ENCODE peak calls at places on chromosomes 1 and 21, in four cellular contexts. D, Z, Y and A are unnamed samples.

GRCh38 chr1:234497589-234497988 is 18.6 kb upstream of the TARBP1 start:
- DNase-seq in D (no peak), Z (no peak), Y (no peak), A (no peak)

GRCh38 chr21:43712268-43712942 is 6.5 kb upstream of the PDXK start:
- DNase-seq in D (no peak), Z (peak), Y (peak), A (no peak)

GRCh38 chr21:36917487-36918158 is 48.8 kb downstream of the HLCS start:
- DNase-seq in D (peak), Z (peak), Y (peak), A (peak)

GRCh38 chr1:39128959-39129358 is 75.5 kb upstream of the MACF1 start:
- DNase-seq in D (no peak), Z (peak), Y (peak), A (no peak)

GRCh38 chr1:64877151-64877550 is 89.2 kb downstream of the JAK1 start:
- DNase-seq in D (no peak), Z (no peak), Y (no peak), A (no peak)

GRCh38 chr1:155272466-155273133 is 704 bp downstream of the CLK2 start:
- DNase-seq in D (no peak), Z (peak), Y (no peak), A (no peak)

GRCh38 chr1:151399890-151400235 is 490 bp downstream of the PSMB4 start:
- DNase-seq in D (peak), Z (no peak), Y (peak), A (peak)

GRCh38 chr21:41796476-41797080 is 29.7 kb upstream of the RIPK4 start:
- DNase-seq in D (no peak), Z (no peak), Y (no peak), A (no peak)

GRCh38 chr1:2987773-2988172 is 33.5 kb upstream of the ACTRT2 start:
- DNase-seq in D (no peak), Z (no peak), Y (no peak), A (no peak)

GRCh38 chr1:12368646-12369045 is 138.8 kb downstream of the VPS13D start:
- DNase-seq in D (no peak), Z (peak), Y (no peak), A (no peak)

GRCh38 chr1:154344977-154345837 is 19.9 kb downstream of the ATP8B2 start:
- DNase-seq in D (peak), Z (peak), Y (peak), A (peak)

GRCh38 chr1:26280333-26281042 is 602 bp downstream of the SH3BGRL3 start:
- DNase-seq in D (no peak), Z (peak), Y (peak), A (peak)
- TF ChIP-seq EZH2phosphoT487 in D (no peak), Z (no peak), Y (no peak), A (no peak)

GRCh38 chr1:20495661-20496060 is 9.7 kb upstream of the CAMK2N1 start:
- DNase-seq in D (no peak), Z (no peak), Y (no peak), A (no peak)

GRCh38 chr1:20494609-20495311 is 8.8 kb upstream of the CAMK2N1 start:
- DNase-seq in D (no peak), Z (peak), Y (no peak), A (no peak)

GRCh38 chr1:20491866-20492265 is 5.9 kb upstream of the CAMK2N1 start:
- DNase-seq in D (no peak), Z (no peak), Y (no peak), A (no peak)

GRCh38 chr1:20492751-20493150 is 6.7 kb upstream of the CAMK2N1 start:
- DNase-seq in D (no peak), Z (no peak), Y (no peak), A (no peak)

DNA sequence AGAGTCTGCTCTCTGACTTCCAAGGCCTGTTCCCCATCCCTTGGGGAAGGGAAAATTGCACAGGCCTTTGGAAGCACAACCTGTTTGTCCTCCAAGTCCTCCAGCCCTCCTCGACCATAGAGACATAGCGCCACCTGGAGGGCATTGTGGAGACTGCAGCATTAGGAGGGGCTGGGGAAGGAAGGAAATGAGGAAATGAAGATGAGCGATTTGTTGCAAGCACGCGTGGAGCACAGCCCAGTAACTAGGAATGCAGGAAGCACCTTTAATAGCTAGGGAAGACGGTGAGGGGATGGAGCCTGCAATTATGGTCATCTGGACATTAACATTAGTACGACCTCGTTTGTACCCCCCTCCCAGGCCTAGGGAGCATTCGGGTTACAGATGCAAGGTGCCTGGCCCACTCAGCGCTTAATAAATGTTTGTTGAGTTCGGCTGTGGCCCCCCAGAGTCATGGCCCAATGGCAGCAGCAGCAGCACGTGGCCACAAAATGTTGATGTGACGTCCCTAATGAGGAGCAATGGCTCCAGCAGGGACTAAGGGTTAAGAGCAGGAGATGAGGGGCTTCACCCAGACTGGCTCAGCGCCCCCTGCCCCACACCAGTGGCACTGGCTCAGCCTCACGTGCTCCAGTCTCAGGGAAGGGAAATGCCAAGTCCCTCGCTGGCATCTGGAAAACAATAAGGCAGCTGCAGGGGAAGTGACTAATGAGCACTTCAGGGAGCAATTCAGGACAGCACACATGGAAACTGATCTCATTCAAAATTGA is 8.0 kb upstream of the CAMK2N1 start:
- DNase-seq in D (peak), Z (peak), Y (peak), A (peak)
- H3K4me3 ChIP-seq in D (peak), Z (no peak), Y (no peak), A (peak)

GRCh38 chr1:111731956-111732355 is 7.2 kb downstream of the INKA2 start:
- DNase-seq in D (no peak), Z (no peak), Y (no peak), A (no peak)

GRCh38 chr1:111732718-111733117 is 6.5 kb downstream of the INKA2 start:
- DNase-seq in D (no peak), Z (no peak), Y (no peak), A (no peak)

GRCh38 chr1:111730282-111730681 is 8.9 kb downstream of the INKA2 start:
- DNase-seq in D (no peak), Z (no peak), Y (no peak), A (no peak)

GRCh38 chr1:111729271-111729921 is 9.8 kb downstream of the INKA2 start:
- DNase-seq in D (peak), Z (no peak), Y (no peak), A (no peak)

GRCh38 chr1:111730706-111731105 is 8.5 kb downstream of the INKA2 start:
- DNase-seq in D (no peak), Z (no peak), Y (no peak), A (no peak)
- TF ChIP-seq CTCF in D (no peak), Z (no peak), Y (no peak), A (no peak)

DNA sequence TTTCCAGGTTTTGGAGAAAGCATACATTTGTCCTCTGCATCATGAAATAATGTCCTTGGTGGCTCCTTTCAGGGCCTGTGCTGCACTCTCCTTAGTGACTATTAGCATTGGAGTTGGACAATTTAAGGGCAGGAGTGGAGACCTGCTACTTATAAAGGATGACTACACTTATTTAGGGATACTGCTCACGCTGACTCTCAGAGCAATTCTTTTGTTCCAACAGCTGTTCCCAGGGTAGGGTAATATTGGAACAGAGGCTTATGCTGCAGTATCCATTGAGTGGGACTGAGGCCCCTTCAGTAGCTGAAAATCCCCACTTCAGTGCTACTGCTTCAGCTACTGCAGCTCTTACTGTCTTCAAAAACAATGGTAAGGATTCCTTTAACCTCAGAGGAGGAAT is 84.6 kb downstream of the GPR88 start:
- DNase-seq in D (peak), Z (no peak), Y (no peak), A (no peak)
- TF ChIP-seq EZH2phosphoT487 in D (no peak), Z (no peak), Y (no peak), A (no peak)